ENCODE peak calls at places on chromosome 20, in nine cellular contexts. X is psoas muscle; P is fibroblast of lung; T is CD4-positive, alpha-beta memory T cell; I is Peyer's patch; D is GM23248; R is IMR-90; Y is lower lobe of right lung; V is thoracic aorta. B is an unnamed sample. For H3K4me1, the result is how much of the 10 kb centered on the place peaks cover.

GRCh38 chr20:3483309-3483708 is 12.5 kb downstream of the ATRN start:
- DNase-seq in X (no peak), P (no peak), T (no peak), I (no peak), D (no peak), R (no peak), Y (no peak), V (no peak), B (no peak)

GRCh38 chr20:19885981-19886665 is 128.1 kb downstream of the RIN2 start:
- DNase-seq in X (peak), P (peak), T (no peak), I (peak), D (peak), R (peak), Y (peak), V (no peak), B (peak)

GRCh38 chr20:53918949-53919361 is 151.4 kb downstream of the BCAS1 start:
- DNase-seq in X (no peak), P (no peak), T (no peak), I (peak), D (no peak), R (no peak), Y (no peak), V (no peak), B (no peak)

GRCh38 chr20:2521369-2522305 is 12.9 kb upstream of the ZNF343 start:
- DNase-seq in X (peak), P (peak), T (no peak), I (peak), D (peak), R (peak), Y (no peak), V (no peak), B (no peak)

GRCh38 chr20:53901697-53902096 is 168.7 kb downstream of the BCAS1 start:
- DNase-seq in X (no peak), P (no peak), T (no peak), I (peak), D (no peak), R (no peak), Y (no peak), V (no peak), B (no peak)

GRCh38 chr20:41334452-41335421 is 5.9 kb upstream of the LPIN3 start:
- DNase-seq in X (no peak), P (peak), T (no peak), I (no peak), D (no peak), R (peak), Y (no peak), V (no peak), B (no peak)

GRCh38 chr20:46767127-46767761 is 57.8 kb downstream of the SLC2A10 start:
- DNase-seq in X (no peak), P (peak), T (no peak), I (peak), D (peak), R (peak), Y (no peak), V (no peak), B (no peak)

GRCh38 chr20:1663917-1664316 is 6.3 kb upstream of the SIRPG start:
- DNase-seq in X (no peak), P (no peak), T (no peak), I (no peak), D (peak), R (peak), Y (no peak), V (no peak), B (no peak)

GRCh38 chr20:64079273-64080012 is at the start of gene RGS19:
- DNase-seq in X (peak), P (peak), T (peak), I (peak), D (peak), R (peak), Y (peak), V (no peak), B (peak)

GRCh38 chr20:745683-746301 is 22.5 kb downstream of the SLC52A3 start:
- DNase-seq in X (no peak), P (peak), T (no peak), I (no peak), D (peak), R (no peak), Y (no peak), V (no peak), B (no peak)

GRCh38 chr20:61443541-61444126 is 191.6 kb downstream of the CDH4 start:
- DNase-seq in X (no peak), P (peak), T (no peak), I (no peak), D (no peak), R (peak), Y (no peak), V (no peak), B (no peak)

GRCh38 chr20:8449120-8449519 is 317.1 kb downstream of the PLCB1 start:
- DNase-seq in X (no peak), P (no peak), T (no peak), I (no peak), D (peak), R (peak), Y (no peak), V (no peak), B (no peak)

GRCh38 chr20:48563191-48563884 is 264.5 kb downstream of the PREX1 start:
- DNase-seq in X (no peak), P (no peak), T (no peak), I (no peak), D (no peak), R (no peak), Y (no peak), V (no peak), B (no peak)

GRCh38 chr20:21103582-21104465 is 2.3 kb downstream of the LINC00237 start:
- DNase-seq in X (no peak), P (no peak), T (no peak), I (no peak), D (no peak), R (no peak), Y (no peak), V (no peak), B (no peak)

GRCh38 chr20:19757973-19758887 is at the start of gene RIN2:
- DNase-seq in X (peak), P (peak), T (no peak), I (peak), D (peak), R (peak), Y (peak), V (peak), B (peak)

GRCh38 chr20:19977373-19977770 is 39.8 kb upstream of the NAA20 start:
- DNase-seq in X (no peak), P (no peak), T (no peak), I (no peak), D (peak), R (no peak), Y (no peak), V (no peak), B (no peak)

GRCh38 chr20:52201395-52201794 is 9.8 kb upstream of the ZFP64 start:
- DNase-seq in X (no peak), P (no peak), T (no peak), I (no peak), D (no peak), R (no peak), Y (no peak), V (no peak), B (no peak)

GRCh38 chr20:40802886-40803285 is 113.8 kb upstream of the MAFB start:
- DNase-seq in X (no peak), P (no peak), T (no peak), I (no peak), D (no peak), R (no peak), Y (no peak), V (no peak), B (no peak)

GRCh38 chr20:36313476-36313875 is 7.3 kb downstream of the DLGAP4 start:
- DNase-seq in X (no peak), P (no peak), T (no peak), I (no peak), D (no peak), R (no peak), Y (no peak), V (no peak), B (no peak)

GRCh38 chr20:46057856-46058655 is 29.0 kb downstream of the SLC12A5 start:
- DNase-seq in X (peak), P (peak), T (no peak), I (peak), D (peak), R (peak), Y (peak), V (no peak), B (peak)

GRCh38 chr20:34952676-34953075 is 2.9 kb downstream of the GSS start:
- DNase-seq in X (no peak), P (no peak), T (no peak), I (no peak), D (peak), R (peak), Y (no peak), V (no peak), B (no peak)

GRCh38 chr20:33827109-33827508 is 16.0 kb downstream of the CHMP4B start:
- DNase-seq in X (no peak), P (no peak), T (no peak), I (no peak), D (no peak), R (no peak), Y (no peak), V (no peak), B (no peak)
- H3K4me1 ChIP-seq in X (half or more), P (under half), T (half or more), I (under half), D (under half), R (under half), Y (half or more), V (half or more), B (half or more)

GRCh38 chr20:23361108-23361650 is 803 bp upstream of the GZF1 start:
- DNase-seq in X (no peak), P (peak), T (no peak), I (peak), D (peak), R (peak), Y (no peak), V (no peak), B (no peak)

GRCh38 chr20:23358563-23358906 is 3.4 kb upstream of the GZF1 start:
- DNase-seq in X (no peak), P (no peak), T (no peak), I (no peak), D (no peak), R (no peak), Y (no peak), V (no peak), B (no peak)

GRCh38 chr20:23356203-23356602 is 5.6 kb downstream of the NXT1 start:
- DNase-seq in X (no peak), P (no peak), T (no peak), I (no peak), D (no peak), R (no peak), Y (no peak), V (no peak), B (no peak)

GRCh38 chr20:23358923-23359572 is 2.9 kb upstream of the GZF1 start:
- DNase-seq in X (no peak), P (no peak), T (no peak), I (no peak), D (no peak), R (no peak), Y (no peak), V (no peak), B (no peak)

DNA sequence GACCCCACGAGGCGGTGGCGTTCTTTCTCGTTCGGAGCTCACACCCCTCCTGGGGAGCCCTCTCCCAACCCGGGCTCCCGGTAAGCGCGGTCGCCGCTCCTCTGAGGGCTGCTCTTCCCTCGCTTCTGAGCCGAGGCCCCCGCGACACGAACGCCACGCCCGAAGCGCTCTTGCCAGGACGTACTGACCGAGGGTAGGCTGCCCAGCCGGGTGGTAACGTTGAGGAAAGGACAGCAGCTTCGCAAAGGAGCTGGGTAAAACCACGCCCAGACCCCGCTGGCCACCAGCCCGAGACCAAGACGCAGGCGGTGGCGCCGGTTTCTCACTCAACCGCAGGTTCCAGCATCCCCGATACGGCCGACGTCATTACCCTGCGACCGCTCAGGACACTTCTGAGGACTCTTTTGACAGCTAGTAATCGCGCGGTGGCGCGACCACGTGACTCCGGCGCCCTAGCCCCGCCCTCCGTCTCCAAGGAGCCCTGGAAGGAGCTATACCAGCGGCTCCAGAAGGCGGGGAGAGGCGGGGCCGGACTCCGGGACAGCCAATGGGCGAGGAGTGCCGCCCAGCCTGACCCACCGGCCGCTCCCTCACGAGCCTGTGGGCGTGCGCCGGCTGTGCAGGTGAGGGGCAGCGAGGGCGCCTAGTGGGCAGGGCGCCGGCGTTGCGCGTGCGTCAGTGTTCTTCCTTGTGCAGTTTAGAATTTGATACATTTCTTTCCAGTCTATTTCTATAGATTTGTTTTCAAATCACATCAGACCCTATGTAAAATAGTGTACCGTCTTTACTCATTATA is 4.0 kb upstream of the GZF1 start:
- DNase-seq in X (peak), P (peak), T (peak), I (peak), D (peak), R (peak), Y (peak), V (peak), B (peak)
- H3K4me1 ChIP-seq in X (under half), P (under half), T (under half), I (under half), D (under half), R (under half), Y (under half), V (under half), B (under half)

DNA sequence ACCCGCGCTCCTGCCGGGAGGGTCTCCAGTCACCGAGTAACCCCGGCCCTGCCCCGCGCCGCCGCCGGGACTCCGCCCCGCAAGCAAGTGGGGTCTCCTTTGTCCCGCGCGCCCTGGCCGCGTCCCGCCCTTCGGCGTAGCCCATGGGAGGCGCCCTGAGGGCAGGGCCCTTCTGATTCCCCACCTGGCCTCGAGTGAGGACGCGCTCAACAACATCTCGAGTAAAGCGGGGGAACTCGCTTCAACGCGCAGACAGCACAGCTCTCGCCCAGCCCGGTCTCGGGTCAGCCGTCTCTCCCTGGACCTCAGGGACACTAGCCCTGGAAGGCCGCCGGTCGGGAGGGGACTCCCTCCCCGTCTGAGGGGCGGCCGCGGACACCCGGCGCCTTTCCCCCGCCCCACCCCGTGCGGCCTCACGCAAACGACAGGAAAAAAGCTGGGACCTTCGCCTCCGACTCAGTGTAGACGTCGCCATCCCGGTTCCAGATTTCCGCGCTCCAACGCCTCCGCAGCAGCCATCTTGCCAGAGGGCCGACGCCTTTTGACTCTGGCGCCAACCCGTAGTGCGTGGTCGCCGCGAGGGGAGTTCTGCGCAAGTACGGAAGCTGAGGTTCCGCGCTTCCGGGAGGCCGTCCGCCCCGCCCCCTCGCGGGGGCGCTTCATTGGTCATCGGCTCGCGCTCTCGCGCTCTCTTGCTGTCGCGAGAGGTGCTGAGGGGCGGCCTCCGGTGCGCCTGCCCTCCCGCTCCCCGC is 418 bp upstream of the GID8 start:
- DNase-seq in X (peak), P (peak), T (peak), I (peak), D (peak), R (peak), Y (peak), V (peak), B (peak)
- H3K4me1 ChIP-seq in X (under half), P (under half), T (half or more), I (under half), D (under half), R (under half), Y (half or more), V (half or more), B (half or more)

GRCh38 chr20:12638633-12639360 is 370.0 kb upstream of the SPTLC3 start:
- DNase-seq in X (no peak), P (no peak), T (no peak), I (no peak), D (no peak), R (no peak), Y (no peak), V (no peak), B (no peak)
- H3K4me1 ChIP-seq in X (under half), P (under half), T (under half), I (under half), D (under half), R (under half), Y (under half), V (under half), B (under half)

DNA sequence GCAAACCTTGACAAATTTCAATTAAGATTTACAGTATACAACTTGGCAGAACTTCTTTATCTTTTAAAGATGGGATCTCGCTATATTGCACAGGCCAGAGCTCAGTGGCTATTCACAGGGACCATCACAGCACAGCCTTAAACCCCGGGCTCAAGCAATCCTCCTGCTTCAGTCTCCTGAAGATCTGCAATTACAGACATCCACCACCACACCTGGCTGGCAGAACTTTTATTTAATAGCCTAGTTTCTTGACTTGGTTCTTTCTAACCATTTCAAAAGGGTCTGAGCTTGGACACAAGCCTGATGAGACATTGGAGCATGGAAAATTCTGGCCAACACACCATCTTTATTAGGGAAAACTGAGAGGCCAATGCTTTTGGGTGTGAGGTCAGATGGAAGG is 151.6 kb upstream of the KCNG1 start:
- DNase-seq in X (no peak), P (no peak), T (no peak), I (no peak), D (no peak), R (no peak), Y (no peak), V (no peak), B (no peak)
- H3K4me1 ChIP-seq in X (under half), P (under half), T (under half), I (under half), D (under half), R (under half), Y (under half), V (under half), B (under half)